ENCODE peak calls at places on chromosomes 5 and 9, in ten cellular contexts. B is aorta; Q is lower lobe of right lung; P is heart right ventricle; U is CD8-positive, alpha-beta T cell; H is NT2/D1; M is psoas muscle; N is trophoblast cell; T is uterus; I is fibroblast of lung. W is an unnamed sample. For H3K36me3, the result is how much of the 10 kb centered on the place peaks cover.

GRCh38 chr5:58378613-58379385 is 81.1 kb downstream of the PLK2 start:
- DNase-seq in B (no peak), Q (no peak), P (no peak), U (no peak), H (no peak), M (no peak), N (no peak), T (no peak), I (peak), W (no peak)

GRCh38 chr5:56833325-56833724 is 18.0 kb downstream of the MAP3K1 start:
- DNase-seq in B (no peak), Q (no peak), P (no peak), U (no peak), H (no peak), M (no peak), N (no peak), T (no peak), I (no peak), W (no peak)

GRCh38 chr5:36073595-36074216 is 7.0 kb upstream of the UGT3A2 start:
- DNase-seq in B (no peak), Q (no peak), P (no peak), U (no peak), H (no peak), M (no peak), N (no peak), T (no peak), I (no peak), W (no peak)

GRCh38 chr9:70438341-70438924 is 24.0 kb upstream of the KLF9 start:
- DNase-seq in B (peak), Q (peak), P (peak), U (no peak), H (no peak), M (peak), N (no peak), T (peak), I (peak), W (no peak)

GRCh38 chr9:69798737-69799136 is 21.9 kb upstream of the CFAP95 start:
- DNase-seq in B (no peak), Q (no peak), P (no peak), U (no peak), H (no peak), M (no peak), N (no peak), T (no peak), I (peak), W (no peak)

GRCh38 chr5:73764586-73764985 is 138.6 kb downstream of the ARHGEF28 start:
- DNase-seq in B (no peak), Q (no peak), P (no peak), U (no peak), H (no peak), M (no peak), N (peak), T (no peak), I (peak), W (no peak)

GRCh38 chr9:16813838-16814237 is 56.6 kb downstream of the BNC2 start:
- DNase-seq in B (no peak), Q (no peak), P (no peak), U (no peak), H (no peak), M (no peak), N (no peak), T (no peak), I (no peak), W (no peak)

GRCh38 chr5:37494756-37495155 is 115.6 kb downstream of the WDR70 start:
- DNase-seq in B (no peak), Q (no peak), P (no peak), U (no peak), H (no peak), M (no peak), N (no peak), T (no peak), I (peak), W (no peak)

GRCh38 chr5:122008061-122008460 is 46.3 kb downstream of the SRFBP1 start:
- DNase-seq in B (peak), Q (no peak), P (no peak), U (no peak), H (no peak), M (no peak), N (no peak), T (no peak), I (no peak), W (no peak)

GRCh38 chr9:19162956-19163355 is 35.7 kb upstream of the PLIN2 start:
- DNase-seq in B (peak), Q (peak), P (no peak), U (no peak), H (no peak), M (peak), N (peak), T (peak), I (no peak), W (no peak)

GRCh38 chr9:124388275-124389048 is 26.8 kb downstream of the PSMB7 start:
- DNase-seq in B (no peak), Q (no peak), P (no peak), U (no peak), H (no peak), M (no peak), N (no peak), T (no peak), I (no peak), W (no peak)

GRCh38 chr9:136155576-136155975 is 36.9 kb upstream of the TMEM250 start:
- DNase-seq in B (no peak), Q (no peak), P (no peak), U (no peak), H (no peak), M (no peak), N (no peak), T (no peak), I (no peak), W (no peak)

GRCh38 chr5:168934186-168934585 is 355.0 kb upstream of the PANK3 start:
- DNase-seq in B (no peak), Q (no peak), P (no peak), U (no peak), H (no peak), M (no peak), N (no peak), T (no peak), I (no peak), W (no peak)

GRCh38 chr5:139251281-139251687 is 42.3 kb upstream of the MATR3 start:
- DNase-seq in B (no peak), Q (no peak), P (no peak), U (no peak), H (no peak), M (no peak), N (no peak), T (no peak), I (no peak), W (no peak)

GRCh38 chr5:68015381-68015780 is 200.2 kb upstream of the PIK3R1 start:
- DNase-seq in B (no peak), Q (no peak), P (no peak), U (no peak), H (no peak), M (no peak), N (no peak), T (no peak), I (no peak), W (no peak)

GRCh38 chr5:173704615-173705511 is 88.4 kb upstream of the BOD1 start:
- DNase-seq in B (no peak), Q (no peak), P (no peak), U (no peak), H (no peak), M (no peak), N (no peak), T (no peak), I (no peak), W (no peak)

GRCh38 chr9:93907551-93908199 is 47.5 kb downstream of the BARX1 start:
- DNase-seq in B (peak), Q (peak), P (no peak), U (no peak), H (no peak), M (no peak), N (no peak), T (no peak), I (no peak), W (no peak)

GRCh38 chr9:115106001-115106400 is 12.0 kb downstream of the TNC start:
- DNase-seq in B (no peak), Q (no peak), P (no peak), U (no peak), H (no peak), M (no peak), N (no peak), T (no peak), I (no peak), W (no peak)

GRCh38 chr5:1963941-1964451 is 81.3 kb upstream of the IRX4 start:
- DNase-seq in B (no peak), Q (no peak), P (no peak), U (no peak), H (no peak), M (no peak), N (no peak), T (no peak), I (no peak), W (no peak)

GRCh38 chr9:89600831-89601230 is 4.0 kb upstream of the GADD45G start:
- DNase-seq in B (no peak), Q (no peak), P (no peak), U (no peak), H (no peak), M (no peak), N (no peak), T (no peak), I (no peak), W (no peak)

GRCh38 chr5:21644032-21644431 is 1209.1 kb downstream of the CDH12 start:
- DNase-seq in B (no peak), Q (no peak), P (no peak), U (no peak), H (no peak), M (no peak), N (no peak), T (no peak), I (no peak), W (no peak)

GRCh38 chr5:77861576-77861975 is 85.4 kb upstream of the TBCA start:
- DNase-seq in B (no peak), Q (no peak), P (no peak), U (no peak), H (no peak), M (no peak), N (no peak), T (no peak), I (no peak), W (no peak)

GRCh38 chr5:67998709-67999251 is 216.8 kb upstream of the PIK3R1 start:
- DNase-seq in B (peak), Q (peak), P (peak), U (no peak), H (no peak), M (peak), N (peak), T (peak), I (peak), W (peak)

GRCh38 chr9:4955836-4956235 is 29.2 kb upstream of the JAK2 start:
- DNase-seq in B (no peak), Q (no peak), P (no peak), U (no peak), H (no peak), M (no peak), N (no peak), T (no peak), I (no peak), W (no peak)

GRCh38 chr9:91768977-91769916 is 180.8 kb downstream of the ROR2 start:
- DNase-seq in B (no peak), Q (no peak), P (no peak), U (no peak), H (no peak), M (no peak), N (no peak), T (no peak), I (no peak), W (no peak)

GRCh38 chr5:40270274-40270855 is 409.4 kb upstream of the PTGER4 start:
- DNase-seq in B (no peak), Q (no peak), P (no peak), U (no peak), H (no peak), M (no peak), N (no peak), T (no peak), I (no peak), W (no peak)

GRCh38 chr9:114291886-114292590 is 30.9 kb upstream of the ORM1 start:
- DNase-seq in B (peak), Q (peak), P (no peak), U (no peak), H (no peak), M (no peak), N (no peak), T (peak), I (no peak), W (no peak)

GRCh38 chr5:149403923-149404745 is 25.0 kb upstream of the IL17B start:
- DNase-seq in B (peak), Q (no peak), P (no peak), U (no peak), H (no peak), M (no peak), N (peak), T (peak), I (peak), W (no peak)

GRCh38 chr9:122318284-122318683 is 52.5 kb upstream of the PTGS1 start:
- DNase-seq in B (no peak), Q (no peak), P (no peak), U (no peak), H (no peak), M (no peak), N (no peak), T (peak), I (peak), W (no peak)

GRCh38 chr9:135926402-135927194 is 19.3 kb upstream of the CAMSAP1 start:
- DNase-seq in B (peak), Q (peak), P (no peak), U (no peak), H (no peak), M (peak), N (peak), T (no peak), I (peak), W (no peak)

GRCh38 chr9:31030741-31031202 is 1353.7 kb upstream of the ACO1 start:
- DNase-seq in B (no peak), Q (no peak), P (no peak), U (no peak), H (peak), M (no peak), N (no peak), T (no peak), I (peak), W (no peak)

GRCh38 chr5:59768204-59769040 is 125.1 kb downstream of the PDE4D start:
- DNase-seq in B (peak), Q (peak), P (peak), U (no peak), H (peak), M (peak), N (peak), T (peak), I (peak), W (peak)

GRCh38 chr9:133532937-133533668 is 1.4 kb upstream of the ADAMTSL2 start:
- DNase-seq in B (peak), Q (peak), P (peak), U (peak), H (peak), M (peak), N (peak), T (peak), I (peak), W (peak)

GRCh38 chr5:178869577-178869976 is 9.8 kb downstream of the ZNF354B start:
- DNase-seq in B (no peak), Q (no peak), P (no peak), U (no peak), H (no peak), M (no peak), N (peak), T (no peak), I (no peak), W (no peak)
- H3K36me3 ChIP-seq in B (under half), Q (half or more), P (half or more), U (under half), H (half or more), M (half or more), N (under half), T (under half), I (under half), W (under half)

GRCh38 chr9:21806644-21807043 is 4.2 kb downstream of the MTAP start:
- DNase-seq in B (no peak), Q (no peak), P (peak), U (no peak), H (no peak), M (no peak), N (no peak), T (no peak), I (no peak), W (no peak)
- H3K36me3 ChIP-seq in B (under half), Q (under half), P (under half), U (under half), H (half or more), M (under half), N (under half), T (under half), I (under half), W (under half)

DNA sequence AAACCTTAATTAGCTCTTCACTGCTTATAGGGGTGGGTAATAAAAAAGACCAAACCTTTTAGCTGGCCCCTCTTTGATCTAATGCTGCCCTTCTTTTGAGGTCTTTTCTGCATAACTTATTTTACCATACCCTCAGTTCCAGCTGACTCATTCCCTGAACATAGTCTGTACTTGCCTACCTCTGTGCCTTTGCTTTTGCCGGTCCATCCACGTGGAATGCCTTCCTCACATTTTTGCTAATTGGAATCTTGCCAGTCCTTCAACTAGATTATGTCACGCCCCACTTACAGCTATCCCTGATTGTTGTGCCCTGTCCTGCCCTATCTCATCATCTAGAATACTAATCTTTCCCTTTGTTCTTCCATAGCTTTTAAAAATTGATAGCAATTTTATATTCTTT is 44.2 kb downstream of the FAF2 start:
- DNase-seq in B (no peak), Q (no peak), P (no peak), U (no peak), H (no peak), M (no peak), N (peak), T (no peak), I (peak), W (no peak)
- H3K36me3 ChIP-seq in B (under half), Q (half or more), P (half or more), U (half or more), H (half or more), M (half or more), N (under half), T (under half), I (under half), W (under half)

GRCh38 chr5:141941779-141942178 is 16.2 kb downstream of the PCDH12 start:
- DNase-seq in B (no peak), Q (no peak), P (no peak), U (no peak), H (no peak), M (no peak), N (no peak), T (no peak), I (no peak), W (no peak)

GRCh38 chr5:141944086-141944485 is 13.9 kb downstream of the PCDH12 start:
- DNase-seq in B (no peak), Q (no peak), P (no peak), U (no peak), H (no peak), M (no peak), N (no peak), T (no peak), I (no peak), W (no peak)

GRCh38 chr5:141941307-141941706 is 16.7 kb downstream of the PCDH12 start:
- DNase-seq in B (peak), Q (no peak), P (no peak), U (no peak), H (no peak), M (peak), N (no peak), T (no peak), I (peak), W (no peak)

GRCh38 chr5:141942185-141942857 is 15.7 kb downstream of the PCDH12 start:
- DNase-seq in B (no peak), Q (no peak), P (no peak), U (no peak), H (no peak), M (peak), N (no peak), T (no peak), I (no peak), W (no peak)

DNA sequence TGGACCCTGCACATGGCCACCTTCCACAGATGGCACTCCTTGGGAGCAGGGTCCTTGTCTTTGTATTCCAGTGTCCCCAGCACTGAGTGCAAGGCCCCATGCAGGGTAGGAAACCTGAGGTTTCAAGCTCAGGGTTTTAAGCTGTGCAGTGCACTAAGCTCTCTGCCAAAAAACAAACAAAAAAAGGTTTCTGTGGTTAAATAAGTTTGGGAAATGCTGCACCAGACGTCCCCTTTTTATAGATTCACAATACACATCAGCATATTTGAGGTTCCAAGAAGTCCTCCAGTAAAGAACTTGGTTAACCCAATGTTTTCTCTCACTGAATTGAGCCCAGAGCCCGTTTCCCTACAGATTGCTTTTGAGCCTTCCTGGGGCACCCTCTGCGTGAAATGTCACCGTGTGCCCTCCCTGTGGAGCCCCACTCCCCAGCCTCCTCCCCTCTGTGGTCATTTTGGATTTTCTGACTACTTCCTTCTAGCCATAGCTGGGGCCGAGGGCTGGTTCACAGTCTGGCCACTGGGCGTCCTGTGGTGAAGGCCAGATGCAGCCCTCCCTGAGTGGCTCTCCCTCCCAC is 17.1 kb downstream of the DELE1 start:
- DNase-seq in B (peak), Q (no peak), P (no peak), U (no peak), H (no peak), M (no peak), N (no peak), T (no peak), I (peak), W (no peak)
- H3K36me3 ChIP-seq in B (under half), Q (under half), P (half or more), U (under half), H (under half), M (under half), N (under half), T (under half), I (under half), W (under half)

GRCh38 chr9:36894695-36895310 is 139.3 kb downstream of the PAX5 start:
- DNase-seq in B (no peak), Q (no peak), P (no peak), U (no peak), H (no peak), M (no peak), N (no peak), T (no peak), I (no peak), W (no peak)
- H3K36me3 ChIP-seq in B (under half), Q (under half), P (under half), U (under half), H (under half), M (under half), N (under half), T (under half), I (under half), W (under half)

DNA sequence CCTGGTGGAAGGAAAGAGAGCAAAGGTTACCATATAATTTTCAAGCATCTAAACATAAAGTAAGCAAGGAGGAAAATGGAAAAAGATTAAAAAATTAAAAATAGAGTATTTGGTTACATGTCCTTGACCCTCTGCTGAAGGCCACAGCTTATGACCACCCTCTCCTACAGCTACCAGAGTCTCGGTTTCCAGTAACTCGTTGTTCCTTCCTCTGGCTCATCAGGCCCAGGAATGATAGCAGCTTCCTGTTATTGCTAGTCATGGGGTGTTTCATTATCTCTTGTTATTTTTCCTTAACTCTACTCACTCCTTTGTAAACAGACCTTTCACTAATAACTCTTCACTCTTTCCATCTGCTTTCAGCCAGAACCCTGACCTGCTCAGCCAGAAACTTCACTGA is 102.2 kb downstream of the YTHDC2 start:
- DNase-seq in B (no peak), Q (no peak), P (no peak), U (no peak), H (no peak), M (no peak), N (no peak), T (no peak), I (peak), W (no peak)
- H3K36me3 ChIP-seq in B (under half), Q (under half), P (under half), U (under half), H (under half), M (under half), N (under half), T (under half), I (under half), W (under half)

GRCh38 chr9:137761032-137761431 is 116.5 kb upstream of the CACNA1B start:
- DNase-seq in B (no peak), Q (no peak), P (no peak), U (no peak), H (no peak), M (no peak), N (no peak), T (no peak), I (no peak), W (no peak)
- H3K36me3 ChIP-seq in B (under half), Q (half or more), P (half or more), U (under half), H (half or more), M (half or more), N (under half), T (under half), I (under half), W (under half)

W was measured in tibial nerve.